ENCODE peak calls at places on chromosomes 12 and 14, in five cellular contexts. N, O, I, M and Q are unnamed samples.

GRCh38 chr12:121576851-121577391 is 3.9 kb downstream of the KDM2B start:
- DNase-seq in N (no peak), O (no peak), I (peak), M (peak), Q (no peak)

GRCh38 chr12:122681814-122682213 is 21.3 kb downstream of the HCAR2 start:
- DNase-seq in N (no peak), O (no peak), I (no peak), M (peak), Q (no peak)

GRCh38 chr14:102579696-102580551 is 12.5 kb upstream of the RCOR1 start:
- DNase-seq in N (no peak), O (no peak), I (peak), M (peak), Q (peak)

GRCh38 chr12:124684971-124685688 is 117.7 kb upstream of the NCOR2 start:
- DNase-seq in N (no peak), O (no peak), I (peak), M (peak), Q (no peak)

GRCh38 chr12:129911437-129912049 is 7.7 kb upstream of the TMEM132D start:
- DNase-seq in N (peak), O (peak), I (peak), M (peak), Q (peak)

GRCh38 chr14:55804198-55804553 is 224.2 kb downstream of the KTN1 start:
- DNase-seq in N (no peak), O (no peak), I (no peak), M (no peak), Q (no peak)

GRCh38 chr12:71440393-71441349 is 1.1 kb downstream of the LGR5 start:
- DNase-seq in N (no peak), O (peak), I (peak), M (no peak), Q (peak)

GRCh38 chr14:96122496-96122895 is 82.1 kb upstream of the BDKRB2 start:
- DNase-seq in N (no peak), O (no peak), I (no peak), M (peak), Q (no peak)